ENCODE peak calls at places on chromosomes 1 and 21, in five cellular contexts. One of them, this sample, is unnamed.
A peak's percentile ranks its signal among the peaks of the same experiment; 100 is the strongest.

GRCh38 chr21:45856940-45857339 is 124.6 kb upstream of the COL6A1 start:
- DNase-seq in cardiac muscle cell: no peak
- DNase-seq in heart right ventricle: no peak
- DNase-seq in adrenal gland: no peak
- DNase-seq in endothelial cell of umbilical vein: no peak
- DNase-seq in this sample: no peak

GRCh38 chr1:49765034-49765433 is 258.7 kb downstream of the AGBL4 start:
- DNase-seq in adrenal gland: no peak
- DNase-seq in endothelial cell of umbilical vein: no peak
- DNase-seq in cardiac muscle cell: no peak
- DNase-seq in heart right ventricle: no peak
- DNase-seq in this sample: no peak

GRCh38 chr1:193211539-193211938 is 25.1 kb upstream of the B3GALT2 start:
- DNase-seq in adrenal gland: no peak
- DNase-seq in cardiac muscle cell: peak; percentile 30
- DNase-seq in endothelial cell of umbilical vein: peak; percentile 11
- DNase-seq in heart right ventricle: no peak
- DNase-seq in this sample: no peak

GRCh38 chr1:150973826-150974579 is 632 bp downstream of the CERS2 start:
- DNase-seq in endothelial cell of umbilical vein: peak; percentile 47
- DNase-seq in cardiac muscle cell: peak; percentile 62
- DNase-seq in heart right ventricle: peak; percentile 51
- DNase-seq in adrenal gland: no peak
- DNase-seq in this sample: no peak

GRCh38 chr1:41496080-41497055 is 11.9 kb upstream of the EDN2 start:
- DNase-seq in heart right ventricle: peak; percentile 90
- DNase-seq in adrenal gland: peak; percentile 87
- DNase-seq in endothelial cell of umbilical vein: peak; percentile 60
- DNase-seq in cardiac muscle cell: peak; percentile 96
- DNase-seq in this sample: peak; percentile 47

GRCh38 chr21:41953831-41954653 is at the start of gene C2CD2:
- DNase-seq in cardiac muscle cell: peak; percentile 82
- DNase-seq in heart right ventricle: peak; percentile 82
- DNase-seq in adrenal gland: peak; percentile 81
- DNase-seq in endothelial cell of umbilical vein: peak; percentile 86
- DNase-seq in this sample: no peak

GRCh38 chr1:30748098-30748698 is 9.4 kb downstream of the LAPTM5 start:
- DNase-seq in adrenal gland: no peak
- DNase-seq in heart right ventricle: no peak
- DNase-seq in cardiac muscle cell: no peak
- DNase-seq in endothelial cell of umbilical vein: no peak
- DNase-seq in this sample: no peak

GRCh38 chr1:157107702-157108101 is 8.1 kb upstream of the ETV3L start:
- DNase-seq in endothelial cell of umbilical vein: no peak
- DNase-seq in cardiac muscle cell: no peak
- DNase-seq in adrenal gland: no peak
- DNase-seq in heart right ventricle: no peak
- DNase-seq in this sample: no peak

GRCh38 chr1:205199090-205199930 is 12.2 kb downstream of the DSTYK start:
- DNase-seq in heart right ventricle: no peak
- DNase-seq in adrenal gland: no peak
- DNase-seq in endothelial cell of umbilical vein: no peak
- DNase-seq in cardiac muscle cell: no peak
- DNase-seq in this sample: no peak

GRCh38 chr1:16430598-16430997 is 6.6 kb downstream of the SPATA21 start:
- DNase-seq in endothelial cell of umbilical vein: no peak
- DNase-seq in cardiac muscle cell: no peak
- DNase-seq in heart right ventricle: no peak
- DNase-seq in adrenal gland: no peak
- DNase-seq in this sample: no peak

GRCh38 chr1:16151200-16151708 is 4.6 kb downstream of the EPHA2 start:
- DNase-seq in cardiac muscle cell: peak; percentile 48
- DNase-seq in endothelial cell of umbilical vein: peak; percentile 72
- DNase-seq in heart right ventricle: no peak
- DNase-seq in adrenal gland: peak; percentile 55
- DNase-seq in this sample: no peak

GRCh38 chr1:228090613-228091081 is 8.1 kb downstream of the ARF1 start:
- DNase-seq in heart right ventricle: no peak
- DNase-seq in endothelial cell of umbilical vein: peak; percentile 35
- DNase-seq in adrenal gland: peak; percentile 65
- DNase-seq in cardiac muscle cell: no peak
- DNase-seq in this sample: no peak

GRCh38 chr1:228088586-228089498 is 6.3 kb downstream of the ARF1 start:
- DNase-seq in endothelial cell of umbilical vein: no peak
- DNase-seq in adrenal gland: no peak
- DNase-seq in cardiac muscle cell: no peak
- DNase-seq in heart right ventricle: no peak
- DNase-seq in this sample: no peak

GRCh38 chr1:228085287-228085926 is 2.9 kb downstream of the ARF1 start:
- DNase-seq in endothelial cell of umbilical vein: peak; percentile 74
- DNase-seq in cardiac muscle cell: peak; percentile 64
- DNase-seq in adrenal gland: no peak
- DNase-seq in heart right ventricle: no peak
- DNase-seq in this sample: no peak

GRCh38 chr1:228089520-228090380 is 7.2 kb downstream of the ARF1 start:
- DNase-seq in adrenal gland: peak; percentile 25
- DNase-seq in heart right ventricle: no peak
- DNase-seq in endothelial cell of umbilical vein: no peak
- DNase-seq in cardiac muscle cell: no peak
- DNase-seq in this sample: no peak

GRCh38 chr1:228087771-228088251 is 5.3 kb downstream of the ARF1 start:
- DNase-seq in endothelial cell of umbilical vein: peak; percentile 94
- DNase-seq in cardiac muscle cell: no peak
- DNase-seq in adrenal gland: no peak
- DNase-seq in heart right ventricle: no peak
- DNase-seq in this sample: no peak
- H3K4me1 ChIP-seq in endothelial cell of umbilical vein: peaks cover 79% of the 10 kb centered on the region
- H3K4me1 ChIP-seq in cardiac muscle cell: peaks cover 56% of the 10 kb centered on the region
- H3K4me1 ChIP-seq in adrenal gland: peaks cover 90% of the 10 kb centered on the region
- H3K4me1 ChIP-seq in heart right ventricle: peaks cover 91% of the 10 kb centered on the region
- H3K4me1 ChIP-seq in this sample: peaks cover 90% of the 10 kb centered on the region

GRCh38 chr1:2212167-2212541 is 16.0 kb upstream of the SKI start:
- DNase-seq in endothelial cell of umbilical vein: no peak
- DNase-seq in adrenal gland: peak; percentile 58
- DNase-seq in cardiac muscle cell: peak; percentile 54
- DNase-seq in heart right ventricle: no peak
- DNase-seq in this sample: no peak

GRCh38 chr1:2208309-2209239 is 14.0 kb upstream of the FAAP20 start:
- DNase-seq in heart right ventricle: peak; percentile 45
- DNase-seq in cardiac muscle cell: no peak
- DNase-seq in endothelial cell of umbilical vein: peak; percentile 76
- DNase-seq in adrenal gland: no peak
- DNase-seq in this sample: peak; percentile 94

GRCh38 chr1:2209400-2210083 is 15.0 kb upstream of the FAAP20 start:
- DNase-seq in adrenal gland: no peak
- DNase-seq in heart right ventricle: peak; percentile 22
- DNase-seq in endothelial cell of umbilical vein: no peak
- DNase-seq in cardiac muscle cell: no peak
- DNase-seq in this sample: no peak

GRCh38 chr1:2210786-2211185 is 16.2 kb upstream of the FAAP20 start:
- DNase-seq in heart right ventricle: peak; percentile 18
- DNase-seq in adrenal gland: no peak
- DNase-seq in endothelial cell of umbilical vein: no peak
- DNase-seq in cardiac muscle cell: no peak
- DNase-seq in this sample: no peak

GRCh38 chr1:2210084-2210653 is 15.6 kb upstream of the FAAP20 start:
- DNase-seq in adrenal gland: no peak
- DNase-seq in endothelial cell of umbilical vein: no peak
- DNase-seq in heart right ventricle: peak; percentile 24
- DNase-seq in cardiac muscle cell: no peak
- DNase-seq in this sample: no peak
- H3K27ac ChIP-seq in adrenal gland: no peak overlapping the region
- H3K27ac ChIP-seq in endothelial cell of umbilical vein: no peak overlapping the region
- H3K27ac ChIP-seq in heart right ventricle: peak overlapping the region; percentile 85
- H3K27ac ChIP-seq in cardiac muscle cell: peak overlapping the region; percentile 71
- H3K27ac ChIP-seq in this sample: peak overlapping the region; percentile 96

GRCh38 chr1:23116216-23116836 is 52.3 kb downstream of the LUZP1 start:
- DNase-seq in adrenal gland: no peak
- DNase-seq in cardiac muscle cell: no peak
- DNase-seq in endothelial cell of umbilical vein: no peak
- DNase-seq in heart right ventricle: no peak
- DNase-seq in this sample: no peak

GRCh38 chr1:23118407-23118806 is 50.2 kb downstream of the LUZP1 start:
- DNase-seq in adrenal gland: no peak
- DNase-seq in endothelial cell of umbilical vein: no peak
- DNase-seq in cardiac muscle cell: no peak
- DNase-seq in heart right ventricle: no peak
- DNase-seq in this sample: no peak

GRCh38 chr1:23111600-23112535 is 56.8 kb downstream of the LUZP1 start:
- DNase-seq in heart right ventricle: no peak
- DNase-seq in cardiac muscle cell: no peak
- DNase-seq in adrenal gland: no peak
- DNase-seq in endothelial cell of umbilical vein: no peak
- DNase-seq in this sample: no peak

GRCh38 chr1:23116921-23117699 is 51.5 kb downstream of the LUZP1 start:
- DNase-seq in heart right ventricle: no peak
- DNase-seq in adrenal gland: no peak
- DNase-seq in cardiac muscle cell: no peak
- DNase-seq in endothelial cell of umbilical vein: peak; percentile 24
- DNase-seq in this sample: no peak

DNA sequence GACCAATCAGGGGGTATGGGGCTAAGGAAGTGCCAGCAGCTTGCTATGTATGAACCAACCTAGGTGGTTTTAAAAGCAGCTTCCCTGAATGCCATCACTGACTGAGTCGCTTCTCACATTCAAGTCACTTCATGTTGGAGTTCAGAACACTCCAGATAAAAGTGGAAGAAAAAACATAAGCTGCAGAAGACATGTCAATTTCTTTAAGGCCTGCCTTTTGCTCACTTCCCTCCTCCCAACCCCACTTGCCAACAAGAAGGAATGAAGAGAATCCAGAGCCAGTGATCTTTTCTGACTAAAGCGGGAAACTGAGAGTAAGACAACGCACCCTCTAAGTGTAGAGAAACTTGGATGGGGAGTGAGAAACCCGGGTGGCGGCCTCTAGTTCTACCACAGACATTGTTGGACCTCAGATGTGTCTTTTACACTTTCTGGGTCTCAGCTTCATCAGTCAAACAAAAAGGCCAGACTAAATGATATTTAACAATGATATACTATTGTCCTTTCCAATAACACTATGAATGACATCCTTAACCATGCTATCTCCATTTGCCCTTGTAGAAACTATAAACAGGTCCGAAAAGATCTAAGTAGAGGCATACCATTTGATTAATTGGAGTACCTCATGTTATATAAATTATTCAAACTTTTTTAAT is 54.1 kb downstream of the LUZP1 start:
- DNase-seq in adrenal gland: no peak
- DNase-seq in endothelial cell of umbilical vein: peak; percentile 48
- DNase-seq in cardiac muscle cell: peak; percentile 18
- DNase-seq in heart right ventricle: no peak
- DNase-seq in this sample: no peak
- H3K4me3 ChIP-seq in adrenal gland: no peak overlapping the region
- H3K4me3 ChIP-seq in endothelial cell of umbilical vein: no peak overlapping the region
- H3K4me3 ChIP-seq in cardiac muscle cell: no peak overlapping the region
- H3K4me3 ChIP-seq in heart right ventricle: no peak overlapping the region
- H3K4me3 ChIP-seq in this sample: peak overlapping the region; percentile 1

GRCh38 chr1:231937013-231937754 is 310.6 kb downstream of the DISC1 start:
- DNase-seq in endothelial cell of umbilical vein: no peak
- DNase-seq in adrenal gland: no peak
- DNase-seq in cardiac muscle cell: peak; percentile 77
- DNase-seq in heart right ventricle: peak; percentile 85
- DNase-seq in this sample: no peak

GRCh38 chr1:231939118-231939517 is 312.5 kb downstream of the DISC1 start:
- DNase-seq in heart right ventricle: no peak
- DNase-seq in endothelial cell of umbilical vein: no peak
- DNase-seq in cardiac muscle cell: no peak
- DNase-seq in adrenal gland: no peak
- DNase-seq in this sample: no peak

GRCh38 chr1:231940116-231940515 is 313.5 kb downstream of the DISC1 start:
- DNase-seq in endothelial cell of umbilical vein: no peak
- DNase-seq in cardiac muscle cell: no peak
- DNase-seq in adrenal gland: no peak
- DNase-seq in heart right ventricle: no peak
- DNase-seq in this sample: no peak

GRCh38 chr1:231938651-231939050 is 312.1 kb downstream of the DISC1 start:
- DNase-seq in adrenal gland: no peak
- DNase-seq in endothelial cell of umbilical vein: no peak
- DNase-seq in heart right ventricle: no peak
- DNase-seq in cardiac muscle cell: no peak
- DNase-seq in this sample: no peak

DNA sequence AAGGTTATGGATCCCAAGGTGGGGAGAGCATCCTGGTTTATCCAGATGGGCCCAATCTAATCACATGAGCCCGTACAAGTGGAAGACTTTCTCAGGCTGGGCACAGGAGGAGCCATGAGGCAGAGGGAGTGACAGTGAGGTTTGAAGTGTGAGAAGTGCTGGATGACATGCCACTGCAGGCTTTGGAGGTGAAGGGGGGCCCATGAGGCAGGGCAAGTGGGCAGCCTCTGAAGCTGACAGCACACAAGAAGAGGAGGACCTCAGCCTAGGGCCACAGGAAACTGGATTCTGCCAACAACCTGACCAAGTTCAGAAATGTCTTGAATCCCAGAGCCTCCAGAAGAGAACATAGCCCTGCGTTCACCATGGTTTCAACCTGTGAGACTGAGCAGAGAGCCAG is 311.6 kb downstream of the DISC1 start:
- DNase-seq in heart right ventricle: no peak
- DNase-seq in cardiac muscle cell: no peak
- DNase-seq in endothelial cell of umbilical vein: no peak
- DNase-seq in adrenal gland: no peak
- DNase-seq in this sample: no peak
- H3K4me1 ChIP-seq in heart right ventricle: peaks cover 51% of the 10 kb centered on the region
- H3K4me1 ChIP-seq in cardiac muscle cell: peaks cover 54% of the 10 kb centered on the region
- H3K4me1 ChIP-seq in endothelial cell of umbilical vein: peaks cover 3% of the 10 kb centered on the region
- H3K4me1 ChIP-seq in adrenal gland: peaks cover 13% of the 10 kb centered on the region
- H3K4me1 ChIP-seq in this sample: no peaks in the 10 kb centered on the region

GRCh38 chr1:153659175-153659534 is 652 bp downstream of the SNAPIN start:
- DNase-seq in adrenal gland: no peak
- DNase-seq in heart right ventricle: no peak
- DNase-seq in endothelial cell of umbilical vein: no peak
- DNase-seq in cardiac muscle cell: no peak
- DNase-seq in this sample: no peak

GRCh38 chr1:153651771-153652170 is 6.7 kb upstream of the SNAPIN start:
- DNase-seq in cardiac muscle cell: no peak
- DNase-seq in adrenal gland: no peak
- DNase-seq in heart right ventricle: no peak
- DNase-seq in endothelial cell of umbilical vein: no peak
- DNase-seq in this sample: no peak

GRCh38 chr1:153652795-153653507 is 5.6 kb upstream of the SNAPIN start:
- DNase-seq in adrenal gland: no peak
- DNase-seq in heart right ventricle: no peak
- DNase-seq in cardiac muscle cell: no peak
- DNase-seq in endothelial cell of umbilical vein: peak; percentile 34
- DNase-seq in this sample: no peak

GRCh38 chr1:153658400-153659174 is at the start of gene SNAPIN:
- DNase-seq in heart right ventricle: peak; percentile 93
- DNase-seq in endothelial cell of umbilical vein: peak; percentile 83
- DNase-seq in cardiac muscle cell: peak; percentile 93
- DNase-seq in adrenal gland: peak; percentile 92
- DNase-seq in this sample: peak; percentile 84

DNA sequence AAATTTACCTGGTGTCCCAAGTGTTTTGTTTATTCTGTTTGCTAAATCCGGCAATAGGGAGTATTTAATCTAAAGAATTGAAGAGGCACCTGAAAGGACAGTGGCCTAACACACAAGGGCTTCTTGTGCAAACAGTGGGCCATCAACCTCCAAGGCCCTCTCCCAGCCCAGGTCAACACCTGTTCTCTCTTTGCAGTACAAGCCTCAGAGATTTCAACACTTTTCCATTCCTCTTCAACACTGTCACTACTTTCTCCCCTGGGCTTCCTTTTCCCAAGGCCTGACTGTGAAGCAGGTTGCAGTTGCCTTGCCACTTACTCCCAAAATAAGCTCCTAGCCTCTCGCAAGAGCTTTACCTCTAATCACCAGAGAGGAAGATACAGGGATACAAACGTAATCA is 3.2 kb upstream of the SNAPIN start:
- DNase-seq in heart right ventricle: no peak
- DNase-seq in adrenal gland: no peak
- DNase-seq in cardiac muscle cell: no peak
- DNase-seq in endothelial cell of umbilical vein: no peak
- DNase-seq in this sample: no peak
- H3K27ac ChIP-seq in heart right ventricle: no peak overlapping the region
- H3K27ac ChIP-seq in adrenal gland: no peak overlapping the region
- H3K27ac ChIP-seq in cardiac muscle cell: peak overlapping the region; percentile 68
- H3K27ac ChIP-seq in endothelial cell of umbilical vein: no peak overlapping the region
- H3K27ac ChIP-seq in this sample: no peak overlapping the region